ENCODE peak calls at places on chromosomes 16 and 17, in ten cellular contexts. E is breast epithelium, W is suprapubic skin, J is stomach, C is transverse colon, G is sigmoid colon, O is H1, S is GM12878, Y is GM23338, M is K562. L is an unnamed sample.

GRCh38 chr17:43759836-43760235 is 1.2 kb upstream of the SOST start:
- DNase-seq in E (no peak), W (no peak), C (no peak), M (no peak), J (no peak), S (no peak), G (peak; percentile 25), O (no peak), Y (no peak), L (no peak)

GRCh38 chr17:32565401-32565800 is 78.6 kb downstream of the CDK5R1 start:
- DNase-seq in W (no peak), S (no peak), C (no peak), M (no peak), O (no peak), Y (no peak), G (no peak), E (no peak), J (no peak), L (no peak)

GRCh38 chr16:88456356-88457292 is 3.5 kb downstream of the ZFPM1 start:
- DNase-seq in G (no peak), E (no peak), J (no peak), W (no peak), C (no peak), S (no peak), M (no peak), O (no peak), Y (no peak), L (no peak)

GRCh38 chr16:15770512-15770911 is 86.3 kb downstream of the MYH11 start:
- DNase-seq in E (no peak), S (no peak), W (no peak), M (no peak), G (no peak), Y (no peak), C (no peak), O (no peak), J (no peak), L (no peak)

GRCh38 chr17:902463-902862 is 77.1 kb downstream of the NXN start:
- DNase-seq in J (no peak), M (no peak), W (no peak), O (no peak), C (no peak), G (no peak), Y (peak; percentile 51), E (no peak), S (no peak), L (no peak)

GRCh38 chr17:7281953-7282751 is 634 bp downstream of the SLC2A4 start:
- DNase-seq in S (no peak), M (no peak), W (no peak), O (no peak), C (no peak), Y (peak; percentile 45), J (no peak), E (no peak), G (peak; percentile 87), L (no peak)

GRCh38 chr16:66699898-66700297 is 3.4 kb upstream of the CMTM4 start:
- DNase-seq in J (no peak), E (no peak), C (no peak), O (no peak), Y (no peak), W (no peak), S (no peak), G (peak; percentile 33), M (no peak), L (no peak)

GRCh38 chr17:2931426-2931825 is 132.0 kb downstream of the OR1D5 start:
- DNase-seq in M (no peak), W (no peak), J (no peak), O (no peak), C (no peak), E (no peak), G (no peak), Y (peak; percentile 62), S (no peak), L (no peak)

GRCh38 chr16:86740817-86741799 is 162.8 kb downstream of the FOXL1 start:
- DNase-seq in W (no peak), J (no peak), C (no peak), Y (peak; percentile 47), S (no peak), M (no peak), G (peak; percentile 50), O (no peak), E (no peak), L (no peak)

GRCh38 chr16:14564881-14565687 is 65.0 kb downstream of the PARN start:
- DNase-seq in W (no peak), J (no peak), S (no peak), E (no peak), Y (no peak), O (no peak), M (no peak), G (no peak), C (no peak), L (no peak)

GRCh38 chr17:77491921-77492445 is 351.2 kb downstream of the SEC14L1 start:
- DNase-seq in C (peak; percentile 70), M (no peak), O (no peak), G (peak; percentile 65), J (no peak), S (no peak), Y (no peak), E (no peak), W (peak; percentile 62), L (no peak)

GRCh38 chr16:56614549-56614991 is 6.2 kb downstream of the MT2A start:
- DNase-seq in S (no peak), O (no peak), J (no peak), E (no peak), W (no peak), M (no peak), G (no peak), C (no peak), Y (no peak), L (no peak)

GRCh38 chr17:50636804-50637195 is 2.1 kb downstream of the ABCC3 start:
- DNase-seq in G (no peak), O (no peak), S (no peak), E (no peak), Y (no peak), M (no peak), J (no peak), W (no peak), C (no peak), L (no peak)
- H3K4me1 ChIP-seq in G (peaks cover 31% of the 10 kb centered on the region), O (peaks cover 11% of the 10 kb centered on the region), S (peaks cover 11% of the 10 kb centered on the region), E (peaks cover 25% of the 10 kb centered on the region), Y (peaks cover 17% of the 10 kb centered on the region), M (peaks cover 17% of the 10 kb centered on the region), J (peaks cover 69% of the 10 kb centered on the region), W (peaks cover 57% of the 10 kb centered on the region), C (peaks cover 74% of the 10 kb centered on the region), L (peaks cover 54% of the 10 kb centered on the region)

GRCh38 chr16:27960619-27961295 is 102.8 kb downstream of the GSG1L start:
- DNase-seq in O (no peak), G (peak; percentile 30), M (no peak), J (no peak), Y (no peak), S (no peak), W (peak; percentile 31), C (no peak), E (no peak), L (no peak)
- TF ChIP-seq CTCF in O (no peak), G (no peak), M (no peak), J (no peak), Y (no peak), S (no peak), W (no peak), C (no peak), E (no peak), L (no peak)

DNA sequence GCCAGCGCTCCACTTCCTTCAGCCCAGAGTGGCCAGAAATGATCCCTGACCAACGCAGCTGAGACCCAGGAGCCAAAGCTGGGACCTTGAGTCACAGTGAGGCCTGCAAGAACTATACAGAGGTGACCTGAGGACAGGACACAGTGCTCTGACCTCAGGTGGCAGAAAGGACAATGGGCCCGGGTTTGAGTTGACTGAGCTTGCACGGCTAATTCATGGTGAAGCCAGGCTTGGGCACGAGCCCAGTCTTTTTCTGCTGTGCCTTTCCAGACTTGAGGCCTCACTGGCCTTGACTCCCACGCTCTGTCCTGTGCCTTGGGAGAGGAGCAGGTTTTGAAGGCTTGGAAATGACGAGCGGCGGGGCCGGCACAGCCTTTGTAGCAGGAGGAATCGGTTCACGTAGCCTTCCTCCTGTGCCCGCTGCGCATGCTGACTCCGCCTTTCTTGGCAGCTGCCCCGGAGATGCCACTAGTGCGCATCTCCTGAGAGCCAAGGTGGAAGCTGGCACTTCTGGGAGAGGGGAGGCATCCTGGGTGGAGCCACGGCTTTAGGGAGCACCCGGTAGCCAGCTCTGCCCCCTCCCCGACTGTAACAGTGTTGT is 34.9 kb downstream of the NDEL1 start:
- DNase-seq in M (no peak), J (no peak), G (peak; percentile 84), C (no peak), O (no peak), E (peak; percentile 84), S (no peak), Y (no peak), W (no peak), L (peak; percentile 89)
- TF ChIP-seq POLR2AphosphoS5 in M (no peak), J (no peak), G (no peak), C (no peak), O (no peak), E (no peak), S (no peak), Y (no peak), W (no peak), L (peak; percentile 7)

GRCh38 chr16:28136751-28137434 is 73.4 kb upstream of the GSG1L start:
- DNase-seq in J (no peak), S (no peak), G (no peak), O (no peak), Y (no peak), E (no peak), W (no peak), M (no peak), C (no peak), L (no peak)

GRCh38 chr16:28133666-28134065 is 70.2 kb upstream of the GSG1L start:
- DNase-seq in E (no peak), G (no peak), J (no peak), W (no peak), O (no peak), M (no peak), S (no peak), C (no peak), Y (no peak), L (no peak)

GRCh38 chr16:28140788-28141618 is 70.8 kb downstream of the XPO6 start:
- DNase-seq in Y (peak; percentile 24), E (no peak), G (no peak), J (peak; percentile 31), C (peak; percentile 37), S (peak; percentile 90), O (no peak), W (no peak), M (no peak), L (no peak)

DNA sequence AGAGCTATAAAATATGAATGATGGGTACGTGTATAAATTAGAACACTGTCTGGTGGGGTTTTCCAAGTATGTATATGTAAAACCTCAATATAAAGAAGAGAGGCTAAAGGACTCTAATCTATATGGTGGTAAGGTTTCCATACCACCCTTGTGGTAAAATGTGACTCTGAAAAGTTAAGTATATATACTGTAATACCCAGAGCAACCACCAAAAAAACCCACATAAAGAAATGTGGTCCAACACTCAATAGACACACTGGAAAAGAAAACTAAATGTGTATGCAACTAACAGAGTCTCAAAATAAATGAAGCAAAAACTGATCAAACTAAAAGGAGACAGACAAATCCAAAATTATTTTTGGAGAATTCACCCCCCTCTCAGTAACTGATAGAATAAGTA is 72.2 kb downstream of the XPO6 start:
- DNase-seq in C (no peak), S (no peak), W (no peak), J (no peak), O (no peak), M (no peak), G (no peak), E (no peak), Y (peak; percentile 21), L (no peak)
- H3K4me1 ChIP-seq in C (peaks cover 10% of the 10 kb centered on the region), S (peaks cover 26% of the 10 kb centered on the region), W (no peaks in the 10 kb centered on the region), J (no peaks in the 10 kb centered on the region), O (no peaks in the 10 kb centered on the region), M (peaks cover 10% of the 10 kb centered on the region), G (no peaks in the 10 kb centered on the region), E (no peaks in the 10 kb centered on the region), Y (no peaks in the 10 kb centered on the region), L (no peaks in the 10 kb centered on the region)

L was measured in esophagus muscularis mucosa.